ENCODE peak calls at places on chromosomes 6 and 20, in six cellular contexts. A is A549, M is endothelial cell of umbilical vein, B is GM12878, G is HepG2, P is K562. D is an unnamed sample.

GRCh38 chr6:34648808-34649207 is 47.8 kb downstream of the ILRUN start:
- DNase-seq in G (no peak), M (no peak), A (no peak), B (no peak), P (no peak), D (no peak)

GRCh38 chr6:62367601-62368000 is 81.6 kb upstream of the KHDRBS2 start:
- DNase-seq in B (no peak), A (no peak), P (no peak), M (no peak), G (no peak), D (peak; percentile 65)

GRCh38 chr20:44433751-44434538 is 41.7 kb upstream of the TTPAL start:
- DNase-seq in M (no peak), B (no peak), G (peak; percentile 99), P (no peak), A (no peak), D (no peak)

GRCh38 chr20:35606127-35606526 is 9.5 kb upstream of the SPAG4 start:
- DNase-seq in P (no peak), B (no peak), M (no peak), G (no peak), A (no peak), D (no peak)

GRCh38 chr20:59157961-59158541 is 5.6 kb upstream of the ZNF831 start:
- DNase-seq in G (no peak), M (no peak), P (no peak), B (no peak), A (no peak), D (no peak)

GRCh38 chr6:3359091-3359752 is 97.6 kb downstream of the SLC22A23 start:
- DNase-seq in B (no peak), M (no peak), G (no peak), A (no peak), P (no peak), D (no peak)

GRCh38 chr6:130943738-130944137 is 116.5 kb downstream of the SMLR1 start:
- DNase-seq in B (no peak), P (no peak), A (no peak), G (peak; percentile 88), M (no peak), D (no peak)

GRCh38 chr6:46419576-46420002 is 71.7 kb downstream of the RCAN2 start:
- DNase-seq in B (peak; percentile 8), A (peak; percentile 49), G (peak; percentile 66), P (peak; percentile 44), M (peak; percentile 63), D (peak; percentile 64)

GRCh38 chr6:45086685-45087084 is 241.4 kb upstream of the RUNX2 start:
- DNase-seq in B (no peak), M (peak; percentile 7), A (no peak), G (no peak), P (no peak), D (no peak)

GRCh38 chr20:38590682-38591483 is 9.9 kb downstream of the ADIG start:
- DNase-seq in B (no peak), G (no peak), M (no peak), A (no peak), P (no peak), D (no peak)

GRCh38 chr6:75266716-75267291 is 17.8 kb downstream of the TMEM30A start:
- DNase-seq in A (peak; percentile 54), M (peak; percentile 75), G (peak; percentile 42), B (no peak), P (peak; percentile 25), D (peak; percentile 52)

GRCh38 chr20:54477134-54477533 is 1.7 kb downstream of the DOK5 start:
- DNase-seq in P (no peak), A (no peak), G (no peak), B (no peak), M (no peak), D (no peak)

GRCh38 chr6:52297433-52297832 is 12.9 kb upstream of the MCM3 start:
- DNase-seq in M (no peak), G (no peak), B (no peak), A (no peak), P (no peak), D (peak; percentile 81)
- TF ChIP-seq CTCF in M (no peak), G (no peak), B (peak; percentile 9), A (no peak), P (no peak), D (peak; percentile 3)

DNA sequence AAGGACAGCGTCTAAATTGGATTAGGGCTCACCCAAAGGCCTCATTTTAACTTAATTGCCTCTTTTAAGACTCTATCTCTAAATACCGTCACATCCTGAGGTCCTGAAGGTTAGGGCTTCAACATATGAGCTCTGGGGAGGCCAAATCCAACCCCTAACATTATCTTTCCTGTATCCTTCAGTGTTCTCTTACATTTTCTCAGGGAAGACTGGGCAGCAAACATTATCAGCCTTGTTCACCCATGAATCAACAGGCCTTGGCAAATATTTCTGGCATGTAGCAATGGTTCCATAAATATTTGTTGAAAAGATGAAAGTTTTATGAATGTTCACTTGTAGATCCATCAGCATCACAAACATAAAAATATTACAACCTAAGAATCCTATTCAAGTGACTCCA is 24.6 kb upstream of the FOXF2 start:
- DNase-seq in M (no peak), G (no peak), P (no peak), B (no peak), A (no peak), D (no peak)
- H3K4me3 ChIP-seq in M (no peak overlapping the region), G (no peak overlapping the region), P (no peak overlapping the region), B (no peak overlapping the region), A (no peak overlapping the region), D (no peak overlapping the region)

GRCh38 chr6:28648035-28648877 is 122.6 kb downstream of the GPX5 start:
- DNase-seq in G (peak; percentile 81), A (peak; percentile 79), M (peak; percentile 86), B (peak; percentile 77), P (peak; percentile 36), D (peak; percentile 86)
- TF ChIP-seq MYC in G (no peak), A (no peak), M (no peak), B (no peak), P (no peak), D (no peak)

DNA sequence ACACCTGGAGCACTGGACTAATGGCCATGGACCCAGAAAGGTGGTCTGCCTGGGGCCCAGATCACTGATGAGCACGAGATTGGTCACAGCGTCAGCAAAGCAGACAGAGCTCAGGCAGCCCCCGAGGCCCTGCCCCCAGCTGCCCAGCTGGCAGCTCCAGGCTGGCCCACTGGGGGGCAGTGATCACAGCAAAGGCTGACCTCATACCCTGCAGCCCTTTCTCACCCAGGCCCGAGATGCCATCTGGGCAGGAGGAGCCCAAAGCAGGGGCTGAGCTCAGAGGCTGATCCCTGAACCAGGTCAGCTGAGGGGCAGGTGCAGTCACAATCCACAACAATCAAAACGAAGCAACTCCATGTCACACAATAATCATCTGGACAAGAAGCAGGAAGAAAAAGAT is 4.1 kb downstream of the MAP1LC3A start:
- DNase-seq in B (no peak), M (peak; percentile 39), A (peak; percentile 39), P (peak; percentile 32), G (peak; percentile 31), D (peak; percentile 49)
- TF ChIP-seq CTCF in B (peak; percentile 16), M (peak; percentile 64), A (peak; percentile 24), P (peak; percentile 22), G (peak; percentile 66), D (peak; percentile 48)

GRCh38 chr6:11210386-11211138 is 21.9 kb downstream of the NEDD9 start:
- DNase-seq in M (no peak), P (no peak), B (no peak), G (no peak), A (no peak), D (no peak)
- H3K4me3 ChIP-seq in M (no peak overlapping the region), P (no peak overlapping the region), B (no peak overlapping the region), G (no peak overlapping the region), A (no peak overlapping the region), D (no peak overlapping the region)

DNA sequence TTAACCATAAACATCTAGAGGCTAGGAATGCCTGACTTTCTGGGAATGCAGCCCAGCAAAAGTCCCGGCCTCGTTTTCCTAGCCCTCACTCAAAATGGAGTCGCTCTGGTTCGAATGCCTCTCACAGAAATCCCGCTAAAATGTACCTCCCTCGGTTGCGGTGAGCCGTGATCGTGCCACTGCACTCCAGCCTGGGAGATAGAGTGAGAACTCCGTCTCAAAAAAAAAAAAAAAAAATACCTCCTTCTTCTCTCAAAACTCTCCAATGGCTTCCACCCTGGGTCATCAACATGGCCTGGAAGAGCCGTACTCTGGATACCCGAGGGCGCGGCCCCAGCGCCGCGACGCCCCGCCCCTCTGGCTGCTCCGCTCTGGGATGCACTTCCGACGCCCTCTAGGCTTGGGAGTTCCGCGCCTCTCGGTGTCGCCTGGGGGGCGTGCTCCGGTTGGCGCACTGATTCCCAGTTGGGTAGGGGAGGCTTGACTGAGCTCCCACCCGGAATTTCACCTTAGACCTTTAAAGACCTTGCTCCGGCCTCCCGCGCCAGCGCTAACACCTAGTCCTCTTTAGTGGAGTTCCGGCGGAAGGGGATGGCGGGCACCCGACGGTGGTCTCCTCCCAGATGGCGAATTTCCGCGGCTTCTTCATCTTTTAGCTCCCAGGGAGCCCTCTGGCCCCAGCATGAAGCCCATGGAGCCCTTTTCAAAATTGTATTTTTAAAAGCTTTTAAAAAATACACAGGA is 12.3 kb downstream of the HMGN4 start:
- DNase-seq in B (no peak), P (peak; percentile 60), M (peak; percentile 32), G (peak; percentile 88), A (peak; percentile 79), D (peak; percentile 36)
- TF ChIP-seq MYC in B (no peak), P (peak; percentile 69), M (no peak), G (peak; percentile 53), A (no peak), D (no peak)

DNA sequence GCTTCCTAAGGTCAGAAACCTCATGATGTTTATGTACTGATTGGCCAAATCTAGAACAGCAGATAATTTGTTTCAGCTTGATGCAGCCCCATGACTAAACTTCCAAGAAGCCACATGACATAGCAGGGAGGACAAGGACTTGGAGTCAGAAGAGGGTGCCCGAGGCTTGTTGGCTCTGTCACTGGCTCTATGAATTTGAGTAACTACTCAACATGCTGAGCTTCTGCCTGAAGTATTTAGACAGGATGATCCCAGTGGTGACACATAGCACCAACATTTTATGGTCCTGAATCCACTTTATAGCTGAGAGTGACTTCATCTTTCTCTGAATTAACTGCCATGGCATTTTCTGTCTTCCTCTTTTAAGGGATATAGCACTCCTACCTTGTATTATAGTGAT is 13.5 kb upstream of the TBX18 start:
- DNase-seq in A (peak; percentile 41), G (no peak), B (no peak), P (no peak), M (no peak), D (no peak)
- TF ChIP-seq CTCF in A (no peak), G (no peak), B (no peak), P (no peak), M (no peak), D (no peak)

GRCh38 chr20:62711703-62712101 is 3.1 kb downstream of the NTSR1 start:
- DNase-seq in G (no peak), M (no peak), A (no peak), P (peak; percentile 74), B (no peak), D (no peak)
- H3K4me3 ChIP-seq in G (no peak overlapping the region), M (no peak overlapping the region), A (no peak overlapping the region), P (no peak overlapping the region), B (no peak overlapping the region), D (no peak overlapping the region)

GRCh38 chr6:30611856-30612194 is 5.2 kb downstream of the PPP1R10 start:
- DNase-seq in M (no peak), G (no peak), A (no peak), P (no peak), B (no peak), D (no peak)

GRCh38 chr6:30613251-30614043 is 3.6 kb downstream of the PPP1R10 start:
- DNase-seq in A (no peak), P (no peak), M (peak; percentile 24), G (no peak), B (no peak), D (peak; percentile 52)

GRCh38 chr6:30611150-30611855 is 5.7 kb downstream of the PPP1R10 start:
- DNase-seq in P (no peak), A (no peak), M (no peak), B (no peak), G (no peak), D (no peak)

GRCh38 chr6:30612213-30612612 is 4.8 kb downstream of the PPP1R10 start:
- DNase-seq in A (peak; percentile 39), P (no peak), B (no peak), G (no peak), M (no peak), D (peak; percentile 41)

GRCh38 chr6:30612687-30613248 is 4.3 kb downstream of the PPP1R10 start:
- DNase-seq in A (no peak), B (no peak), G (no peak), M (no peak), P (no peak), D (no peak)
- TF ChIP-seq MYC in A (no peak), B (no peak), G (no peak), M (no peak), P (no peak), D (no peak)

D was measured in NB4.